ENCODE peak calls at places on chromosomes 7 and 10, in six cellular contexts. One of them, this sample, is unnamed.

GRCh38 chr7:23443974-23444373 is 26.3 kb downstream of the IGF2BP3 start:
- DNase-seq in HCT116: no peak
- DNase-seq in esophagus muscularis mucosa: no peak
- DNase-seq in endodermal cell: no peak
- DNase-seq in hepatocyte: no peak
- DNase-seq in keratinocyte: no peak
- DNase-seq in this sample: no peak

GRCh38 chr10:60343254-60343653 is 46.4 kb downstream of the ANK3 start:
- DNase-seq in HCT116: no peak
- DNase-seq in esophagus muscularis mucosa: no peak
- DNase-seq in endodermal cell: no peak
- DNase-seq in hepatocyte: no peak
- DNase-seq in keratinocyte: no peak
- DNase-seq in this sample: no peak

GRCh38 chr10:94052901-94053638 is 59.3 kb downstream of the PLCE1 start:
- DNase-seq in HCT116: no peak
- DNase-seq in esophagus muscularis mucosa: no peak
- DNase-seq in endodermal cell: no peak
- DNase-seq in hepatocyte: no peak
- DNase-seq in keratinocyte: no peak
- DNase-seq in this sample: no peak

GRCh38 chr10:35928017-35928619 is 286.0 kb upstream of the FZD8 start:
- DNase-seq in HCT116: no peak
- DNase-seq in esophagus muscularis mucosa: no peak
- DNase-seq in endodermal cell: no peak
- DNase-seq in hepatocyte: no peak
- DNase-seq in keratinocyte: no peak
- DNase-seq in this sample: no peak

GRCh38 chr10:34137955-34138354 is 677.1 kb downstream of the PARD3 start:
- DNase-seq in HCT116: no peak
- DNase-seq in esophagus muscularis mucosa: no peak
- DNase-seq in endodermal cell: no peak
- DNase-seq in hepatocyte: no peak
- DNase-seq in keratinocyte: no peak
- DNase-seq in this sample: no peak

GRCh38 chr10:85548038-85548437 is 818.6 kb downstream of the GRID1 start:
- DNase-seq in HCT116: peak; percentile 52
- DNase-seq in esophagus muscularis mucosa: no peak
- DNase-seq in endodermal cell: peak; percentile 64
- DNase-seq in hepatocyte: peak; percentile 57
- DNase-seq in keratinocyte: peak; percentile 32
- DNase-seq in this sample: no peak

GRCh38 chr10:93826355-93826754 is 67.4 kb upstream of the SLC35G1 start:
- DNase-seq in HCT116: no peak
- DNase-seq in esophagus muscularis mucosa: peak; percentile 70
- DNase-seq in endodermal cell: peak; percentile 67
- DNase-seq in hepatocyte: no peak
- DNase-seq in keratinocyte: no peak
- DNase-seq in this sample: no peak

GRCh38 chr10:86583983-86584382 is 62.4 kb upstream of the WAPL start:
- DNase-seq in HCT116: no peak
- DNase-seq in esophagus muscularis mucosa: no peak
- DNase-seq in endodermal cell: peak; percentile 79
- DNase-seq in hepatocyte: no peak
- DNase-seq in keratinocyte: no peak
- DNase-seq in this sample: peak; percentile 34

GRCh38 chr10:30705086-30705624 is 75.6 kb upstream of the LYZL2 start:
- DNase-seq in HCT116: no peak
- DNase-seq in esophagus muscularis mucosa: no peak
- DNase-seq in endodermal cell: no peak
- DNase-seq in hepatocyte: no peak
- DNase-seq in keratinocyte: no peak
- DNase-seq in this sample: no peak

GRCh38 chr10:127117125-127117524 is 79.3 kb downstream of the INSYN2A start:
- DNase-seq in HCT116: no peak
- DNase-seq in esophagus muscularis mucosa: no peak
- DNase-seq in endodermal cell: peak; percentile 93
- DNase-seq in hepatocyte: peak; percentile 66
- DNase-seq in keratinocyte: peak; percentile 1
- DNase-seq in this sample: no peak

GRCh38 chr7:42440951-42441350 is 203.9 kb upstream of the GLI3 start:
- DNase-seq in HCT116: no peak
- DNase-seq in esophagus muscularis mucosa: no peak
- DNase-seq in endodermal cell: no peak
- DNase-seq in hepatocyte: no peak
- DNase-seq in keratinocyte: no peak
- DNase-seq in this sample: no peak

GRCh38 chr10:72524489-72524888 is 101.4 kb downstream of the MICU1 start:
- DNase-seq in HCT116: no peak
- DNase-seq in esophagus muscularis mucosa: no peak
- DNase-seq in endodermal cell: no peak
- DNase-seq in hepatocyte: no peak
- DNase-seq in keratinocyte: no peak
- DNase-seq in this sample: no peak

GRCh38 chr7:80659120-80660055 is 20.9 kb downstream of the CD36 start:
- DNase-seq in HCT116: peak; percentile 31
- DNase-seq in esophagus muscularis mucosa: no peak
- DNase-seq in endodermal cell: no peak
- DNase-seq in hepatocyte: peak; percentile 36
- DNase-seq in keratinocyte: no peak
- DNase-seq in this sample: no peak

GRCh38 chr7:832292-832967 is at the start of gene SUN1:
- DNase-seq in HCT116: peak; percentile 87
- DNase-seq in esophagus muscularis mucosa: no peak
- DNase-seq in endodermal cell: no peak
- DNase-seq in hepatocyte: peak; percentile 63
- DNase-seq in keratinocyte: peak; percentile 95
- DNase-seq in this sample: no peak

GRCh38 chr7:29091121-29091601 is 55.2 kb downstream of the CPVL start:
- DNase-seq in HCT116: no peak
- DNase-seq in esophagus muscularis mucosa: no peak
- DNase-seq in endodermal cell: no peak
- DNase-seq in hepatocyte: peak; percentile 61
- DNase-seq in keratinocyte: no peak
- DNase-seq in this sample: no peak

GRCh38 chr7:22561895-22562593 is 62.1 kb upstream of the STEAP1B start:
- DNase-seq in HCT116: no peak
- DNase-seq in esophagus muscularis mucosa: peak; percentile 84
- DNase-seq in endodermal cell: peak; percentile 71
- DNase-seq in hepatocyte: peak; percentile 62
- DNase-seq in keratinocyte: no peak
- DNase-seq in this sample: no peak

GRCh38 chr10:29630205-29631048 is 4.3 kb downstream of the SVIL start:
- DNase-seq in HCT116: no peak
- DNase-seq in esophagus muscularis mucosa: peak; percentile 50
- DNase-seq in endodermal cell: no peak
- DNase-seq in hepatocyte: no peak
- DNase-seq in keratinocyte: peak; percentile 80
- DNase-seq in this sample: no peak

GRCh38 chr7:98399903-98400537 is 870 bp downstream of the BAIAP2L1 start:
- DNase-seq in HCT116: peak; percentile 48
- DNase-seq in esophagus muscularis mucosa: no peak
- DNase-seq in endodermal cell: peak; percentile 55
- DNase-seq in hepatocyte: peak; percentile 26
- DNase-seq in keratinocyte: no peak
- DNase-seq in this sample: no peak

DNA sequence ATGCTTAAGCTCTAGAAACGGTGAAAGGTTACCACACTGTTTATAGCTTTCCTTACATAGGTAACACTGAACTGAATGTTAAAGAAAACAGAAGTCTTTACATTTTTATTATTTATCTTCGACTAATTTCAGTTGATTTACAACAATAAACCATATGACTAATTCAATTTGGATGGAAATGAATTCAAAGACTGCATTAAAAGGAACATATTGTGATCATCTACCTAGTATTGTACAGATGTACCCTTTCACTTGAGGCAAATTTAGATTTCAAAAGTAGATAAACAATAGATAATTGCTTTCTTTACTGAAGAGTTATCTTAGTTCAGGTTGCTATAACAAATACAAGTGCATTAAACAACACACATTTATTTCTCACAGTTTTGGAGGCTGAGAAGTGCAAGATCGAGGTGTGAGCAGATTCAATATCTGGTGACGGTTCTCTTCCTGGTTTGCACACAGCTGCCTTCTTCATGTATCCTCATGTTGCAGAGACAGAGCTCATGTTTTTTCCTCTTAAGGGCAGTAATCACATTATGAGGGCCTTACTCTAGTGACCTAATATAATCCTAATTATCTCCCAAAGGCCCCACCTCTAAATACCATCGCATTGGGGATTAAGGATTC is 15.0 kb upstream of the ARMC3 start:
- DNase-seq in HCT116: no peak
- DNase-seq in esophagus muscularis mucosa: no peak
- DNase-seq in endodermal cell: no peak
- DNase-seq in hepatocyte: no peak
- DNase-seq in keratinocyte: no peak
- DNase-seq in this sample: no peak
- H3K27ac ChIP-seq in HCT116: no peak overlapping the region
- H3K27ac ChIP-seq in esophagus muscularis mucosa: no peak overlapping the region
- H3K27ac ChIP-seq in endodermal cell: no peak overlapping the region
- H3K27ac ChIP-seq in hepatocyte: no peak overlapping the region
- H3K27ac ChIP-seq in keratinocyte: no peak overlapping the region
- H3K27ac ChIP-seq in this sample: no peak overlapping the region

GRCh38 chr7:17807242-17807641 is 133.1 kb downstream of the SNX13 start:
- DNase-seq in HCT116: no peak
- DNase-seq in esophagus muscularis mucosa: no peak
- DNase-seq in endodermal cell: peak; percentile 67
- DNase-seq in hepatocyte: no peak
- DNase-seq in keratinocyte: no peak
- DNase-seq in this sample: no peak
- H3K9me3 ChIP-seq in HCT116: no peaks in the 10 kb centered on the region
- H3K9me3 ChIP-seq in esophagus muscularis mucosa: no peaks in the 10 kb centered on the region
- H3K9me3 ChIP-seq in endodermal cell: peaks cover 1% of the 10 kb centered on the region
- H3K9me3 ChIP-seq in hepatocyte: peaks cover 8% of the 10 kb centered on the region
- H3K9me3 ChIP-seq in keratinocyte: no peaks in the 10 kb centered on the region
- H3K9me3 ChIP-seq in this sample: peaks cover 11% of the 10 kb centered on the region

GRCh38 chr7:148050492-148051158 is 539.9 kb upstream of the C7orf33 start:
- DNase-seq in HCT116: no peak
- DNase-seq in esophagus muscularis mucosa: no peak
- DNase-seq in endodermal cell: no peak
- DNase-seq in hepatocyte: no peak
- DNase-seq in keratinocyte: no peak
- DNase-seq in this sample: no peak
- H3K27ac ChIP-seq in HCT116: no peak overlapping the region
- H3K27ac ChIP-seq in esophagus muscularis mucosa: no peak overlapping the region
- H3K27ac ChIP-seq in endodermal cell: no peak overlapping the region
- H3K27ac ChIP-seq in hepatocyte: no peak overlapping the region
- H3K27ac ChIP-seq in keratinocyte: no peak overlapping the region
- H3K27ac ChIP-seq in this sample: no peak overlapping the region

DNA sequence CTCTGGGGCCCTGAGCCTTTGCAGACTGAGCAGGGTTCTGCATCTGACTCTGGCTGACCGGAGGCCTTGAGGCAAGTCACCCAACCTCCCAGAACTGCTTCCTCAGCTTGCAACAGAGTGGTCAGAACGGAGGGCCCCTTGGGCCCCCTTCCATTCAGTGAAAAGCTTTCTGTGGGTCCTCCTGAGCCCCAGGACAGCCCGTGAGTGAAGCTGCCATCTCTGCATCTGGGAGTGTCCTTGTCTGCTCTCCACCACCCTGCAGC is 224.7 kb downstream of the DNAJB6 start:
- DNase-seq in HCT116: no peak
- DNase-seq in esophagus muscularis mucosa: no peak
- DNase-seq in endodermal cell: no peak
- DNase-seq in hepatocyte: no peak
- DNase-seq in keratinocyte: no peak
- DNase-seq in this sample: no peak
- H3K9me3 ChIP-seq in HCT116: no peaks in the 10 kb centered on the region
- H3K9me3 ChIP-seq in esophagus muscularis mucosa: no peaks in the 10 kb centered on the region
- H3K9me3 ChIP-seq in endodermal cell: peaks cover 59% of the 10 kb centered on the region
- H3K9me3 ChIP-seq in hepatocyte: no peaks in the 10 kb centered on the region
- H3K9me3 ChIP-seq in keratinocyte: peaks cover 45% of the 10 kb centered on the region
- H3K9me3 ChIP-seq in this sample: no peaks in the 10 kb centered on the region

GRCh38 chr10:21500578-21500910 is 24.9 kb downstream of the SKIDA1 start:
- DNase-seq in HCT116: no peak
- DNase-seq in esophagus muscularis mucosa: no peak
- DNase-seq in endodermal cell: peak; percentile 91
- DNase-seq in hepatocyte: no peak
- DNase-seq in keratinocyte: no peak
- DNase-seq in this sample: no peak

GRCh38 chr10:21498416-21498815 is 27.1 kb downstream of the SKIDA1 start:
- DNase-seq in HCT116: no peak
- DNase-seq in esophagus muscularis mucosa: no peak
- DNase-seq in endodermal cell: no peak
- DNase-seq in hepatocyte: no peak
- DNase-seq in keratinocyte: no peak
- DNase-seq in this sample: no peak

GRCh38 chr10:21499910-21500577 is 25.4 kb downstream of the SKIDA1 start:
- DNase-seq in HCT116: no peak
- DNase-seq in esophagus muscularis mucosa: peak; percentile 79
- DNase-seq in endodermal cell: no peak
- DNase-seq in hepatocyte: peak; percentile 62
- DNase-seq in keratinocyte: no peak
- DNase-seq in this sample: no peak

GRCh38 chr10:21499580-21499909 is 25.9 kb downstream of the SKIDA1 start:
- DNase-seq in HCT116: no peak
- DNase-seq in esophagus muscularis mucosa: no peak
- DNase-seq in endodermal cell: peak; percentile 74
- DNase-seq in hepatocyte: no peak
- DNase-seq in keratinocyte: no peak
- DNase-seq in this sample: no peak

DNA sequence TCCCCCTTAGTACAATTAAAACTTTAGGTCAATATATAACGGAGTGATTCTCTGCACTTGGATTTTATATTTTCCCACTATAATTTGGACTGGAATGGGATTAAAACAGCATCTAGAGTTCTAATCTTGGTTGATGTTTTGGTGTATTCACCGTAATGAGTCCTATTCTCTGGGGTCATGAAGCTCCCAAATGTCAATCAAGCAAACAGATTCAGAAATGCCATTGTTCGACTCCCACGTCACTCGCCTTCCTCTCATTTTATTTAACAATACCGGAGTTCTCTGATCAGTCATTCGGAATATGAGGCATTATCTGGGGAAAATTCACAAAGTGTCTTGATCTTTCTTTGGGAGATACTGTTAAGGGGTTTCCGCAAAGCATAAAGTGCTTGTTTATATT is 26.5 kb downstream of the SKIDA1 start:
- DNase-seq in HCT116: no peak
- DNase-seq in esophagus muscularis mucosa: no peak
- DNase-seq in endodermal cell: peak; percentile 25
- DNase-seq in hepatocyte: no peak
- DNase-seq in keratinocyte: no peak
- DNase-seq in this sample: no peak
- H3K27ac ChIP-seq in HCT116: no peak overlapping the region
- H3K27ac ChIP-seq in esophagus muscularis mucosa: no peak overlapping the region
- H3K27ac ChIP-seq in endodermal cell: peak overlapping the region; percentile 89
- H3K27ac ChIP-seq in hepatocyte: no peak overlapping the region
- H3K27ac ChIP-seq in keratinocyte: no peak overlapping the region
- H3K27ac ChIP-seq in this sample: no peak overlapping the region

DNA sequence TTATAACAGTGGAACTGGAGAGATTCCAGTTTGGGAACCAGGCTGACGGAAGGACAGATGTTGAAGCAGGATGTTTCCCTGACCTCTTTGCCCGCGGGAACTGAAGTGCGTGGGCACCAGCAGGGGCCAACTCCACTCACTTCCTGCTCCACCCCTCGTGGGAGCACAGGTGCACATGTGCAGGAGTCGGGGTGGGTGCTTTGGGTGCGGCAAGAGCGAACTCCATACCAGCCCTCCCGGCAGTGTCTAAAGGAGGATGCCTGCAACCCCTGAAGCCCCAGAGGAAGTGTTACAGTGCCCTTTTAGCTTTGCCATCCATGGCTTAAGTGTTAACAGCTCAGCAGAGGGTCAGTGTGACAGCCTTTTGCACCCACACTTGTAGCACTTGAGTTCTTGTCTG is 27.4 kb upstream of the UBE3C start:
- DNase-seq in HCT116: no peak
- DNase-seq in esophagus muscularis mucosa: no peak
- DNase-seq in endodermal cell: no peak
- DNase-seq in hepatocyte: no peak
- DNase-seq in keratinocyte: no peak
- DNase-seq in this sample: no peak
- H3K9me3 ChIP-seq in HCT116: no peaks in the 10 kb centered on the region
- H3K9me3 ChIP-seq in esophagus muscularis mucosa: no peaks in the 10 kb centered on the region
- H3K9me3 ChIP-seq in endodermal cell: peaks cover 31% of the 10 kb centered on the region
- H3K9me3 ChIP-seq in hepatocyte: no peaks in the 10 kb centered on the region
- H3K9me3 ChIP-seq in keratinocyte: peaks cover 2% of the 10 kb centered on the region
- H3K9me3 ChIP-seq in this sample: no peaks in the 10 kb centered on the region